ENCODE peak calls at places on chromosomes 4 and X, in seven cellular contexts. O is SHP77; E is stimulated activated CD4-positive, alpha-beta T cell treated with anti-CD3 and anti-CD28 coated beads, Interleukin-2, amount 100 ng/mL, for 48 hours; V is neural crest cell; R is T-helper 2 cell; J is kidney epithelial cell; A is NCI-H345. Q is an unnamed sample.

GRCh38 chr4:2058264-2059033 is 678 bp upstream of the NAT8L start:
- DNase-seq in O (peak; percentile 1), E (no peak), V (peak; percentile 28), R (no peak), J (no peak), A (peak; percentile 50), Q (no peak)

GRCh38 chrX:66731398-66731797 is 92.5 kb upstream of the EDA2R start:
- DNase-seq in O (peak; percentile 7), E (no peak), V (no peak), R (no peak), J (no peak), A (no peak), Q (peak; percentile 1)

GRCh38 chrX:140507982-140508305 is 3.1 kb upstream of the SOX3 start:
- DNase-seq in O (no peak), E (no peak), V (peak; percentile 74), R (no peak), J (no peak), A (no peak), Q (no peak)

GRCh38 chr4:144599621-144600020 is 46.3 kb upstream of the HHIP start:
- DNase-seq in O (no peak), E (no peak), V (no peak), R (no peak), J (no peak), A (no peak), Q (no peak)

GRCh38 chr4:117793786-117794369 is 240.4 kb upstream of the NDST3 start:
- DNase-seq in O (no peak), E (no peak), V (no peak), R (no peak), J (no peak), A (no peak), Q (no peak)

GRCh38 chrX:2635366-2635765 is 55.7 kb upstream of the CD99 start:
- DNase-seq in O (no peak), E (no peak), V (no peak), R (no peak), J (no peak), A (no peak), Q (no peak)

GRCh38 chr4:33160126-33160525 is 2440.0 kb downstream of the PCDH7 start:
- DNase-seq in O (no peak), E (no peak), V (no peak), R (no peak), J (no peak), A (no peak), Q (peak; percentile 9)

GRCh38 chr4:120771907-120772306 is 150.6 kb downstream of the PRDM5 start:
- DNase-seq in O (no peak), E (no peak), V (no peak), R (no peak), J (no peak), A (no peak), Q (no peak)

GRCh38 chrX:115023139-115023538 is 5.7 kb upstream of the IL13RA2 start:
- DNase-seq in O (no peak), E (no peak), V (no peak), R (no peak), J (peak; percentile 45), A (no peak), Q (no peak)

GRCh38 chrX:53321216-53321942 is 40.0 kb upstream of the IQSEC2 start:
- DNase-seq in O (no peak), E (no peak), V (no peak), R (no peak), J (no peak), A (no peak), Q (no peak)

GRCh38 chr4:92580816-92581215 is 277.1 kb downstream of the GRID2 start:
- DNase-seq in O (no peak), E (no peak), V (no peak), R (no peak), J (no peak), A (no peak), Q (no peak)

GRCh38 chr4:100076753-100077152 is 113.5 kb downstream of the DDIT4L start:
- DNase-seq in O (no peak), E (no peak), V (no peak), R (no peak), J (no peak), A (no peak), Q (no peak)

GRCh38 chr4:24001945-24002640 is 112.2 kb upstream of the PPARGC1A start:
- DNase-seq in O (no peak), E (no peak), V (no peak), R (no peak), J (no peak), A (no peak), Q (no peak)

GRCh38 chrX:109890910-109891502 is 111.9 kb upstream of the TMEM164 start:
- DNase-seq in O (no peak), E (peak; percentile 54), V (peak; percentile 71), R (peak; percentile 14), J (peak; percentile 0), A (peak; percentile 55), Q (peak; percentile 35)

GRCh38 chrX:46298821-46299220 is 246.4 kb downstream of the ZNF674 start:
- DNase-seq in O (no peak), E (no peak), V (no peak), R (no peak), J (no peak), A (no peak), Q (no peak)

GRCh38 chr4:113759696-113760093 is 1.8 kb downstream of the CAMK2D start:
- DNase-seq in O (no peak), E (no peak), V (no peak), R (no peak), J (no peak), A (no peak), Q (no peak)

GRCh38 chr4:8819421-8820177 is 52.0 kb downstream of the HMX1 start:
- DNase-seq in O (no peak), E (no peak), V (no peak), R (no peak), J (no peak), A (no peak), Q (no peak)

GRCh38 chr4:147057631-147057980 is 111.9 kb upstream of the TTC29 start:
- DNase-seq in O (no peak), E (no peak), V (no peak), R (no peak), J (no peak), A (no peak), Q (no peak)